ENCODE peak calls at places on chromosomes 7 and 10, in eight cellular contexts. R is upper lobe of left lung, O is transverse colon, I is SK-N-SH, Y is HepG2, S is K562, E is sigmoid colon, P is stomach. U is an unnamed sample.

GRCh38 chr10:125633517-125633999 is 49.4 kb downstream of the TEX36 start:
- DNase-seq in O (no peak), Y (no peak), I (no peak), S (no peak), P (no peak), R (no peak), E (no peak), U (no peak)

GRCh38 chr10:96379758-96380157 is 21.0 kb upstream of the OPALIN start:
- DNase-seq in Y (no peak), R (peak; percentile 54), I (no peak), P (no peak), E (no peak), O (no peak), S (no peak), U (no peak)

GRCh38 chr10:63921932-63922713 is 400.9 kb downstream of the REEP3 start:
- DNase-seq in P (no peak), R (no peak), I (no peak), S (no peak), O (no peak), Y (no peak), E (no peak), U (no peak)

GRCh38 chr7:150992051-150992640 is 1.3 kb downstream of the NOS3 start:
- DNase-seq in R (no peak), O (no peak), Y (no peak), S (no peak), I (peak; percentile 17), P (no peak), E (no peak), U (no peak)

GRCh38 chr7:112103246-112103645 is 103.0 kb downstream of the DOCK4 start:
- DNase-seq in I (no peak), R (no peak), E (no peak), Y (no peak), P (no peak), O (peak; percentile 45), S (no peak), U (no peak)

GRCh38 chr7:46146454-46147255 is 225.6 kb upstream of the IGFBP3 start:
- DNase-seq in E (no peak), R (no peak), P (no peak), O (no peak), Y (no peak), I (peak; percentile 21), S (no peak), U (no peak)

GRCh38 chr10:73857446-73857845 is 16.9 kb downstream of the CAMK2G start:
- DNase-seq in O (no peak), S (no peak), R (no peak), I (no peak), P (no peak), Y (no peak), E (no peak), U (no peak)

GRCh38 chr7:24555184-24555583 is 18.1 kb upstream of the PALS2 start:
- DNase-seq in Y (no peak), E (no peak), S (no peak), I (no peak), R (no peak), O (no peak), P (no peak), U (no peak)

GRCh38 chr7:158442260-158442659 is 145.4 kb downstream of the PTPRN2 start:
- DNase-seq in I (no peak), E (no peak), S (peak; percentile 43), O (no peak), P (no peak), R (no peak), Y (peak; percentile 27), U (no peak)

GRCh38 chr7:7595451-7595850 is 28.8 kb downstream of the MIOS start:
- DNase-seq in O (no peak), I (peak; percentile 58), Y (peak; percentile 3), S (peak; percentile 40), R (no peak), P (no peak), E (no peak), U (no peak)

GRCh38 chr7:128830231-128831177 is at the start of gene FLNC:
- DNase-seq in O (peak; percentile 43), R (peak; percentile 91), I (peak; percentile 90), S (peak; percentile 91), P (peak; percentile 50), Y (no peak), E (peak; percentile 87), U (peak; percentile 77)

GRCh38 chr7:101527844-101528667 is 101.0 kb downstream of the MYL10 start:
- DNase-seq in I (no peak), O (no peak), P (peak; percentile 59), E (no peak), S (no peak), Y (no peak), R (peak; percentile 61), U (no peak)

GRCh38 chr7:137801003-137801402 is 45.8 kb downstream of the DGKI start:
- DNase-seq in I (no peak), E (no peak), P (no peak), Y (no peak), R (no peak), O (no peak), S (no peak), U (no peak)

GRCh38 chr7:16758634-16759602 is 5.4 kb downstream of the TSPAN13 start:
- DNase-seq in O (no peak), R (no peak), E (no peak), I (no peak), S (no peak), Y (no peak), P (no peak), U (no peak)

GRCh38 chr7:16754869-16755317 is 1.3 kb downstream of the TSPAN13 start:
- DNase-seq in I (no peak), R (no peak), Y (no peak), S (no peak), E (no peak), O (no peak), P (no peak), U (no peak)

GRCh38 chr7:16753932-16754571 is 497 bp downstream of the TSPAN13 start:
- DNase-seq in O (peak; percentile 50), P (peak; percentile 50), I (peak; percentile 81), S (peak; percentile 38), R (peak; percentile 88), E (no peak), Y (peak; percentile 8), U (peak; percentile 71)

GRCh38 chr7:16755397-16755796 is 1.8 kb downstream of the TSPAN13 start:
- DNase-seq in O (no peak), E (no peak), I (no peak), Y (no peak), S (no peak), R (no peak), P (no peak), U (no peak)

GRCh38 chr7:16753102-16753931 is at the start of gene TSPAN13:
- DNase-seq in S (peak; percentile 94), R (peak; percentile 96), P (peak; percentile 94), E (peak; percentile 66), O (peak; percentile 95), Y (peak; percentile 81), I (peak; percentile 93), U (peak; percentile 82)
- TF ChIP-seq POLR2AphosphoS5 in S (peak; percentile 36), R (peak; percentile 53), P (peak; percentile 45), E (no peak), O (peak; percentile 37), Y (no peak), I (no peak), U (no peak)

GRCh38 chr10:20858292-20859124 is 38.6 kb downstream of the NEBL start:
- DNase-seq in S (no peak), I (peak; percentile 10), P (no peak), Y (peak; percentile 12), O (no peak), E (no peak), R (no peak), U (no peak)
- TF ChIP-seq EP300 in S (no peak), I (no peak), P (no peak), Y (no peak), O (no peak), E (no peak), R (no peak), U (no peak)

GRCh38 chr10:100374137-100374655 is 27.2 kb downstream of the SCD start:
- DNase-seq in O (no peak), E (no peak), Y (peak; percentile 92), P (no peak), I (peak; percentile 54), S (peak; percentile 66), R (no peak), U (no peak)
- TF ChIP-seq POLR2AphosphoS5 in O (no peak), E (no peak), Y (peak; percentile 36), P (no peak), I (no peak), S (peak; percentile 55), R (no peak), U (no peak)

GRCh38 chr10:67492317-67493019 is 203.5 kb downstream of the CTNNA3 start:
- DNase-seq in E (no peak), Y (no peak), R (no peak), I (no peak), S (no peak), O (no peak), P (no peak), U (no peak)
- TF ChIP-seq EP300 in E (no peak), Y (no peak), R (no peak), I (no peak), S (no peak), O (no peak), P (no peak), U (no peak)

DNA sequence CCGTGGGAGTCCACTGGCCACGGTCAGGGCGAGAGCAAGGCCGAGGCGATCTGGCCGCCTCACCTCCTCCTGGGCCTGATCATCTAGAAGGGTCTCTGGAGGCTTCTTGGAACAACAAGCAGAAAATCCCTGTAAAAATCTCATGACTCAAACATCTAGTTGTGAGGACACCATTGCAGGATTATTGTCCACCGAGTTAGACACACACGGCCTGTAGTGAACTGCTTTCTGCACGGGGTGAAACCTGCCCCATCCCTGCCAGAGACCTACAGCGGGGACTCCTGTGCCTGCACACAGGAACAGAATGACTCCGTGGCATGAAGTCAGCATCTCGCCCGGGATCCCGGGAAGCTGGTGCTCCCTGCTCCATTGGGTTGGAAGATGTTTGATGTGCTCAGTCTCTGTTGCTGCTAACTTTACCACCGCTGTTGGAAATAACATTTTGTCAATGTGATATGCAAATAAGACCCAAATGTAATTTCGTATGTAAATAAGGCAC is 267.0 kb upstream of the TCERG1L start:
- DNase-seq in E (no peak), O (no peak), P (peak; percentile 16), S (no peak), Y (no peak), R (no peak), I (no peak), U (no peak)
- TF ChIP-seq POLR2AphosphoS5 in E (no peak), O (no peak), P (no peak), S (no peak), Y (no peak), R (no peak), I (no peak), U (no peak)

U was measured in suprapubic skin.